ENCODE peak calls at places on chromosome 15, in nine cellular contexts. One of them, this sample, is unnamed.

GRCh38 chr15:64521726-64522164 is 61.4 kb downstream of the ZNF609 start:
- DNase-seq in CD8-positive, alpha-beta T cell: no peak
- DNase-seq in lower leg skin: peak
- DNase-seq in breast epithelium: no peak
- DNase-seq in fibroblast of mammary gland: peak
- DNase-seq in HFFc6: peak
- DNase-seq in sigmoid colon: peak
- DNase-seq in endodermal cell: peak
- DNase-seq in heart left ventricle: no peak
- DNase-seq in this sample: peak

GRCh38 chr15:99863527-99864198 is 130.4 kb upstream of the LYSMD4 start:
- DNase-seq in CD8-positive, alpha-beta T cell: no peak
- DNase-seq in lower leg skin: no peak
- DNase-seq in breast epithelium: no peak
- DNase-seq in fibroblast of mammary gland: no peak
- DNase-seq in HFFc6: no peak
- DNase-seq in sigmoid colon: no peak
- DNase-seq in endodermal cell: no peak
- DNase-seq in heart left ventricle: no peak
- DNase-seq in this sample: no peak

GRCh38 chr15:55993804-55994539 is 560 bp upstream of the NEDD4 start:
- DNase-seq in CD8-positive, alpha-beta T cell: peak
- DNase-seq in lower leg skin: no peak
- DNase-seq in breast epithelium: no peak
- DNase-seq in fibroblast of mammary gland: peak
- DNase-seq in HFFc6: peak
- DNase-seq in sigmoid colon: no peak
- DNase-seq in endodermal cell: peak
- DNase-seq in heart left ventricle: no peak
- DNase-seq in this sample: peak

GRCh38 chr15:82849556-82850241 is 40.3 kb downstream of the WHAMM start:
- DNase-seq in CD8-positive, alpha-beta T cell: no peak
- DNase-seq in lower leg skin: peak
- DNase-seq in breast epithelium: peak
- DNase-seq in fibroblast of mammary gland: peak
- DNase-seq in HFFc6: peak
- DNase-seq in sigmoid colon: peak
- DNase-seq in endodermal cell: peak
- DNase-seq in heart left ventricle: peak
- DNase-seq in this sample: peak

GRCh38 chr15:100125627-100126231 is 216.0 kb downstream of the ADAMTS17 start:
- DNase-seq in CD8-positive, alpha-beta T cell: no peak
- DNase-seq in lower leg skin: no peak
- DNase-seq in breast epithelium: no peak
- DNase-seq in fibroblast of mammary gland: peak
- DNase-seq in HFFc6: no peak
- DNase-seq in sigmoid colon: peak
- DNase-seq in endodermal cell: no peak
- DNase-seq in heart left ventricle: no peak
- DNase-seq in this sample: no peak

GRCh38 chr15:43515731-43516130 is 1.7 kb upstream of the MAP1A start:
- DNase-seq in CD8-positive, alpha-beta T cell: peak
- DNase-seq in lower leg skin: no peak
- DNase-seq in breast epithelium: no peak
- DNase-seq in fibroblast of mammary gland: no peak
- DNase-seq in HFFc6: no peak
- DNase-seq in sigmoid colon: no peak
- DNase-seq in endodermal cell: no peak
- DNase-seq in heart left ventricle: no peak
- DNase-seq in this sample: no peak

GRCh38 chr15:96162322-96162721 is 168.2 kb upstream of the NR2F2 start:
- DNase-seq in CD8-positive, alpha-beta T cell: no peak
- DNase-seq in lower leg skin: no peak
- DNase-seq in breast epithelium: no peak
- DNase-seq in fibroblast of mammary gland: no peak
- DNase-seq in HFFc6: no peak
- DNase-seq in sigmoid colon: no peak
- DNase-seq in endodermal cell: no peak
- DNase-seq in heart left ventricle: no peak
- DNase-seq in this sample: no peak

GRCh38 chr15:60038111-60038521 is 34.0 kb downstream of the FOXB1 start:
- DNase-seq in CD8-positive, alpha-beta T cell: no peak
- DNase-seq in lower leg skin: no peak
- DNase-seq in breast epithelium: no peak
- DNase-seq in fibroblast of mammary gland: no peak
- DNase-seq in HFFc6: no peak
- DNase-seq in sigmoid colon: no peak
- DNase-seq in endodermal cell: peak
- DNase-seq in heart left ventricle: no peak
- DNase-seq in this sample: no peak

GRCh38 chr15:39364721-39365120 is 216.2 kb upstream of the THBS1 start:
- DNase-seq in CD8-positive, alpha-beta T cell: no peak
- DNase-seq in lower leg skin: no peak
- DNase-seq in breast epithelium: no peak
- DNase-seq in fibroblast of mammary gland: peak
- DNase-seq in HFFc6: no peak
- DNase-seq in sigmoid colon: no peak
- DNase-seq in endodermal cell: no peak
- DNase-seq in heart left ventricle: no peak
- DNase-seq in this sample: no peak

DNA sequence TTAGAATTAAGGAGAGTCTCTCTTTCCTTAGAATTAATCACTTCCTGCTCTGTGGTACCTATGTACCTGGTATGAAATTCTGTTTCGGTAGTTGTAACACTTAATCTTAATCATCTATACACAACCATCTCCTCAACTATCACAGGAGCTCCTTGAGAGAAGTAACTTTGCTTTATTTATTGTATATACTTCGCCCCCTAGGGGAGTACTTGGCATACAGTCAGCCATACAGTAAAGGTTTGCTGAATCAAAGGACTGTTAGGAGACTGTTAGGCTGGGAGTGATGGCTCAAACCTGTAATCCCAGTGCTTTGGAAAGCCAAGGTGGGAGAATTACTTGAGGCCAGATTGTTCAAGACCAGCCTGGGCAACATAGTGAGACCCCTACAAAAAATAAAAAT is 44.7 kb downstream of the RORA start:
- DNase-seq in CD8-positive, alpha-beta T cell: no peak
- DNase-seq in lower leg skin: no peak
- DNase-seq in breast epithelium: no peak
- DNase-seq in fibroblast of mammary gland: no peak
- DNase-seq in HFFc6: no peak
- DNase-seq in sigmoid colon: no peak
- DNase-seq in endodermal cell: no peak
- DNase-seq in heart left ventricle: no peak
- DNase-seq in this sample: no peak
- TF ChIP-seq CTCF in CD8-positive, alpha-beta T cell: no peak
- TF ChIP-seq CTCF in lower leg skin: no peak
- TF ChIP-seq CTCF in breast epithelium: no peak
- TF ChIP-seq CTCF in fibroblast of mammary gland: no peak
- TF ChIP-seq CTCF in HFFc6: peak
- TF ChIP-seq CTCF in sigmoid colon: no peak
- TF ChIP-seq CTCF in endodermal cell: peak
- TF ChIP-seq CTCF in heart left ventricle: no peak
- TF ChIP-seq CTCF in this sample: peak

DNA sequence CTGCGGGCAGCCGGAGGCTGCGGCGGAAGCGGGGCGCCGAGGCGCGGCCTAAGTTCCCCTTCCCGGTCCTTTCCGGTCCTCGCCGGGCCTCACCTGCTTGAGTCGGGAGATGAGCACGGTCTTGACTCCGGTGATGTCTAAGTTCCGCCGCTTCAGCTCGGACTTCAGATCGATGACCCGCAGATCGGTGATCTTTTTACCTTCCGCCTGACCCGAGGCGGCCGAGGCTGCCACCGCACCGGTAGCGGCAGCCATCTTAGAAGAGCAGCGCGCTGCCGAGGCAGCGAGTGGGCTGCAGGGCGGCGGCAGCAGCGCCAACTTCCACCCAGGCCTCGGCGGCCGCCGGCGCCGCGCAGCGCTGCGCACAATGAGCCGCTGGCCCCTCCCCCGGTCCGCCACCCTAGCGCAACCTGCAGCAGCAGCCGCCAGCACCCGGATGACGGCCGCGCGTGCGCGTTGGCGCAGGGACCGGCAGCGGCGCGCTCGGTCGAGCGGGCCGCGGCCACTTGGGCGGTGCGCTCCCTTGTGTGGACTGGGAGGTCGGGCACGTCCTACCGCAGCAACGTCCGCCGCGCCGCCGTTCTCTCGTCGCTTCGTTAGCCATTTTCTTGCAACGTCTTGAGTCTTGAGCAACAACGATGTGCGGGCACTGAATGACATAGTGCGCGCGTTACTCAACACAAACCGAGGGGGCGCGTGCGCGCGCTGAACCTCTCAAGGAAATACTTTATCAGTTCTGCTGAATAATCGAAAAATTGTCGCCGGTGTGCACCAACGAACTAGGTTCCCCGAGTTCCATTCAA is at the start of gene SLTM:
- DNase-seq in CD8-positive, alpha-beta T cell: peak
- DNase-seq in lower leg skin: peak
- DNase-seq in breast epithelium: peak
- DNase-seq in fibroblast of mammary gland: peak
- DNase-seq in HFFc6: peak
- DNase-seq in sigmoid colon: peak
- DNase-seq in endodermal cell: peak
- DNase-seq in heart left ventricle: peak
- DNase-seq in this sample: peak
- TF ChIP-seq CTCF in CD8-positive, alpha-beta T cell: peak
- TF ChIP-seq CTCF in lower leg skin: no peak
- TF ChIP-seq CTCF in breast epithelium: peak
- TF ChIP-seq CTCF in fibroblast of mammary gland: peak
- TF ChIP-seq CTCF in HFFc6: peak
- TF ChIP-seq CTCF in sigmoid colon: peak
- TF ChIP-seq CTCF in endodermal cell: peak
- TF ChIP-seq CTCF in heart left ventricle: peak
- TF ChIP-seq CTCF in this sample: peak

DNA sequence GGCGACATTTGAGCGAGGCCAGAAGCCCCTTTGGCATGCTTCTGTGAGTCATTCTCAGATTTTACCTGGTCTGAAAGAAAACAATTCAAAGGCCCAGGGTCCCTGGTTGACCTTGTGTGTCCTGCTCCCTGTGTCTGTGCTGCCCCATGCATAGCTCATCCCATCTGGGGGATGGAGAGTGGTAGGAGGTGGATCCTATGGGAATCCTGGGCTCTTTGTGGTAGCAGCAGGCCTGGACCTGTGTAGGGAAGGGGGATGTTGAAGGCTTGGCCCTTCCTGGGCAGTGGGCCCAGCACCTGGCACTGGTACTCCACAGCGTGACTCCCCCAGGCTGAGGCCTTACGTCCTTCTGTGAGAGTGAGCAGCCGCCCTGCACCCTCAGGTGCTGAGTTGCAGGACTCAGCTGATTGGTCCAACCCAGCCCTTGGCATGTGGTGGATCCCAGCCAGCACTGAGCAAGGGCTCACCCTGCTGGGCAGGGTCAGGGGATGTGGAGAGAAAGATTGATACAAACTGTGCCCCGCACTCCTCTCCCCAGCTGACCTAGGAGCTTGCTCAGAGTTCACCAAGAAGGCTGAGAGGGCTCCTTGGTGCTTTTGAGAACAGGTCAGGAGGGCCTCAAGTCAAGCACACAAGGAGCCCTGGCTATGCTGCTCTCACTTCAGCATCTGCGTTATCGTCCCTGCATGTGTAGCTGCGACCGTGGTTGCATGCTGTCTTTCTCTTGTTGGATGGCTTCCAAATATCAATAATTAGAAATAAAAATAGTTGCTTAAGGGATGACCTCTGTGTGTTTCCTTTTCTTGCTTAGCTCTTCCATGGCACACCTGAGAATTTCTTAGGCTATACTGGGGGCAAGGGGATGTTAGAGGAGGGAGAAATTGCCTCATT is 21.4 kb upstream of the JMJD7 start:
- DNase-seq in CD8-positive, alpha-beta T cell: no peak
- DNase-seq in lower leg skin: no peak
- DNase-seq in breast epithelium: no peak
- DNase-seq in fibroblast of mammary gland: no peak
- DNase-seq in HFFc6: no peak
- DNase-seq in sigmoid colon: peak
- DNase-seq in endodermal cell: peak
- DNase-seq in heart left ventricle: no peak
- DNase-seq in this sample: peak
- TF ChIP-seq CTCF in CD8-positive, alpha-beta T cell: no peak
- TF ChIP-seq CTCF in lower leg skin: no peak
- TF ChIP-seq CTCF in breast epithelium: no peak
- TF ChIP-seq CTCF in fibroblast of mammary gland: no peak
- TF ChIP-seq CTCF in HFFc6: peak
- TF ChIP-seq CTCF in sigmoid colon: no peak
- TF ChIP-seq CTCF in endodermal cell: peak
- TF ChIP-seq CTCF in heart left ventricle: peak
- TF ChIP-seq CTCF in this sample: peak

DNA sequence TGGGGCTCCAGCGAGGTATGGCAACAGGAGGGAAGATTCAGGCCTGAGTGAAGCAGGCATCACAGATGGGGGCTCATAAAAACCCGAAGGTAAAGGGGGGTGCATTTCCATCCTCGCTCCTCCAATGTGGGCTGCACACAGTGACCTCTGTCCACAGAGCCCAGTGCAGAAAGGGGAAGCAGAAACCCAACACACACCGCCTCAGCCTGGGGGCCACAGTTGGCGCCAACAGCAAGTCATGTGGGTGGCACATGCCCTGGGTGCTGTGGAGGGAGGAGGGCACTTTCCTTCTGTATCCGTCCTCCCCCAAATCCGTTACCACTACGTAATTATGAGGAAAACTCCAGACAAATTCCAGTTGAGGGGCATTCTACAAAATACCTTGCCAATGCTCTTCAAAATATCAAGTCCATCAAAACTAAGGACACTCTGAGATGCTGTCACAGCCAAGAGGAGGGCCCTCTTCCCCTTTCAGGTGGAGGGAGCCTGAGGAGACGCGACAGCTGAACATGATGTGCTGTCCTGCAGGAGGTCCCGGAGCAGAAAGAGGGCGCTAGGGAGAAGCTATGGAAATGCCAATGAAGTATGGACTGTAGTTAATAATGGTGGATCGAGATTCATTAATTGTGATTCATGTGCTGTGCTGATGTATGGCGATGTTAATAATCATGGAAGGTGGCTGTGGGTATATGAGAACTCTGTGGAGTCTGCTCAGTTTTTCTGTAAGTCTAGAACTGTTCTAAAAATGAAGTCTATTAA is 16.4 kb downstream of the APBA2 start:
- DNase-seq in CD8-positive, alpha-beta T cell: no peak
- DNase-seq in lower leg skin: no peak
- DNase-seq in breast epithelium: peak
- DNase-seq in fibroblast of mammary gland: no peak
- DNase-seq in HFFc6: no peak
- DNase-seq in sigmoid colon: no peak
- DNase-seq in endodermal cell: peak
- DNase-seq in heart left ventricle: no peak
- DNase-seq in this sample: no peak
- TF ChIP-seq CTCF in CD8-positive, alpha-beta T cell: no peak
- TF ChIP-seq CTCF in lower leg skin: no peak
- TF ChIP-seq CTCF in breast epithelium: no peak
- TF ChIP-seq CTCF in fibroblast of mammary gland: peak
- TF ChIP-seq CTCF in HFFc6: peak
- TF ChIP-seq CTCF in sigmoid colon: no peak
- TF ChIP-seq CTCF in endodermal cell: peak
- TF ChIP-seq CTCF in heart left ventricle: no peak
- TF ChIP-seq CTCF in this sample: peak

This sample was measured in foreskin keratinocyte.